ENCODE peak calls at places on chromosomes 16 and 17, in eight cellular contexts. One of them, this sample, is unnamed.

GRCh38 chr16:12901204-12901596 is 198 bp upstream of the SHISA9 start:
- DNase-seq in HL-60: no peak
- DNase-seq in endodermal cell: peak
- DNase-seq in AG04449: no peak
- DNase-seq in HCT116: no peak
- DNase-seq in hepatocyte: peak
- DNase-seq in heart right ventricle: no peak
- DNase-seq in dorsolateral prefrontal cortex: peak
- DNase-seq in this sample: no peak

GRCh38 chr17:72985882-72986720 is 106.4 kb downstream of the SLC39A11 start:
- DNase-seq in HL-60: peak
- DNase-seq in endodermal cell: peak
- DNase-seq in AG04449: no peak
- DNase-seq in HCT116: peak
- DNase-seq in hepatocyte: peak
- DNase-seq in heart right ventricle: peak
- DNase-seq in dorsolateral prefrontal cortex: peak
- DNase-seq in this sample: no peak

GRCh38 chr16:77786448-77786847 is 1.9 kb upstream of the VAT1L start:
- DNase-seq in HL-60: no peak
- DNase-seq in endodermal cell: no peak
- DNase-seq in AG04449: no peak
- DNase-seq in HCT116: no peak
- DNase-seq in hepatocyte: no peak
- DNase-seq in heart right ventricle: no peak
- DNase-seq in dorsolateral prefrontal cortex: no peak
- DNase-seq in this sample: no peak

GRCh38 chr16:81612351-81613170 is 166.5 kb upstream of the PLCG2 start:
- DNase-seq in HL-60: no peak
- DNase-seq in endodermal cell: peak
- DNase-seq in AG04449: no peak
- DNase-seq in HCT116: no peak
- DNase-seq in hepatocyte: no peak
- DNase-seq in heart right ventricle: peak
- DNase-seq in dorsolateral prefrontal cortex: no peak
- DNase-seq in this sample: no peak

GRCh38 chr17:17626151-17626805 is 34.8 kb upstream of the PEMT start:
- DNase-seq in HL-60: no peak
- DNase-seq in endodermal cell: peak
- DNase-seq in AG04449: no peak
- DNase-seq in HCT116: no peak
- DNase-seq in hepatocyte: no peak
- DNase-seq in heart right ventricle: no peak
- DNase-seq in dorsolateral prefrontal cortex: no peak
- DNase-seq in this sample: no peak

GRCh38 chr17:37791434-37791833 is 46.6 kb upstream of the HNF1B start:
- DNase-seq in HL-60: no peak
- DNase-seq in endodermal cell: peak
- DNase-seq in AG04449: no peak
- DNase-seq in HCT116: no peak
- DNase-seq in hepatocyte: peak
- DNase-seq in heart right ventricle: no peak
- DNase-seq in dorsolateral prefrontal cortex: no peak
- DNase-seq in this sample: peak

GRCh38 chr17:15257316-15257925 is 7.7 kb downstream of the PMP22 start:
- DNase-seq in HL-60: peak
- DNase-seq in endodermal cell: peak
- DNase-seq in AG04449: no peak
- DNase-seq in HCT116: peak
- DNase-seq in hepatocyte: peak
- DNase-seq in heart right ventricle: peak
- DNase-seq in dorsolateral prefrontal cortex: peak
- DNase-seq in this sample: no peak

GRCh38 chr17:65514082-65514481 is 47.4 kb downstream of the AXIN2 start:
- DNase-seq in HL-60: no peak
- DNase-seq in endodermal cell: peak
- DNase-seq in AG04449: peak
- DNase-seq in HCT116: no peak
- DNase-seq in hepatocyte: no peak
- DNase-seq in heart right ventricle: no peak
- DNase-seq in dorsolateral prefrontal cortex: no peak
- DNase-seq in this sample: no peak

GRCh38 chr16:11224096-11224893 is 31.7 kb downstream of the SOCS1 start:
- DNase-seq in HL-60: peak
- DNase-seq in endodermal cell: peak
- DNase-seq in AG04449: no peak
- DNase-seq in HCT116: no peak
- DNase-seq in hepatocyte: no peak
- DNase-seq in heart right ventricle: peak
- DNase-seq in dorsolateral prefrontal cortex: peak
- DNase-seq in this sample: no peak

GRCh38 chr16:16021020-16021419 is 71.6 kb downstream of the ABCC1 start:
- DNase-seq in HL-60: no peak
- DNase-seq in endodermal cell: no peak
- DNase-seq in AG04449: no peak
- DNase-seq in HCT116: no peak
- DNase-seq in hepatocyte: no peak
- DNase-seq in heart right ventricle: no peak
- DNase-seq in dorsolateral prefrontal cortex: no peak
- DNase-seq in this sample: no peak

GRCh38 chr17:82674656-82675475 is 23.6 kb downstream of the RAB40B start:
- DNase-seq in HL-60: no peak
- DNase-seq in endodermal cell: no peak
- DNase-seq in AG04449: no peak
- DNase-seq in HCT116: no peak
- DNase-seq in hepatocyte: no peak
- DNase-seq in heart right ventricle: no peak
- DNase-seq in dorsolateral prefrontal cortex: no peak
- DNase-seq in this sample: no peak

GRCh38 chr17:75388476-75389030 is 16.9 kb downstream of the GRB2 start:
- DNase-seq in HL-60: no peak
- DNase-seq in endodermal cell: peak
- DNase-seq in AG04449: no peak
- DNase-seq in HCT116: no peak
- DNase-seq in hepatocyte: no peak
- DNase-seq in heart right ventricle: no peak
- DNase-seq in dorsolateral prefrontal cortex: no peak
- DNase-seq in this sample: no peak

GRCh38 chr17:75384751-75385150 is 20.7 kb downstream of the GRB2 start:
- DNase-seq in HL-60: no peak
- DNase-seq in endodermal cell: peak
- DNase-seq in AG04449: no peak
- DNase-seq in HCT116: no peak
- DNase-seq in hepatocyte: no peak
- DNase-seq in heart right ventricle: no peak
- DNase-seq in dorsolateral prefrontal cortex: no peak
- DNase-seq in this sample: no peak

GRCh38 chr17:75383842-75384195 is 21.7 kb downstream of the GRB2 start:
- DNase-seq in HL-60: no peak
- DNase-seq in endodermal cell: peak
- DNase-seq in AG04449: no peak
- DNase-seq in HCT116: no peak
- DNase-seq in hepatocyte: no peak
- DNase-seq in heart right ventricle: no peak
- DNase-seq in dorsolateral prefrontal cortex: no peak
- DNase-seq in this sample: no peak

GRCh38 chr17:75390982-75391381 is 14.5 kb downstream of the GRB2 start:
- DNase-seq in HL-60: no peak
- DNase-seq in endodermal cell: no peak
- DNase-seq in AG04449: no peak
- DNase-seq in HCT116: no peak
- DNase-seq in hepatocyte: no peak
- DNase-seq in heart right ventricle: no peak
- DNase-seq in dorsolateral prefrontal cortex: no peak
- DNase-seq in this sample: no peak

DNA sequence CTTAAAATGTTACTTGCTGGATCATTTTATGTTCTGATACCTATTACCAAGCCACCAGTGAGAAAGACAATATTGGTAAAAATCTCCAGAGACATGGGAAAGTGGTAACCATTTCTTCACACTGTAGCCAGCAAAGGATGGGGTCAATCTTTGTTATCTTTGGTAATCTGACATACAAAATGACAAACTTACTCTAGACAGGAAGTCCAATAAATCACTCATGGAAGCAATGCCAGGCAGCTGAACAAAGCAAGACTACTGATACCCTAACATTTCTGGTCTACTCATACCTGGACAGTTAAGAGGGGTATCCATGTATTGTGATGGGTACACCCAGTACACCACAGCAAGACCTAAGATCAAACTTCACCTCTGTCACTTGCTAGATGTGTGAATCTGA is 19.0 kb downstream of the GRB2 start:
- DNase-seq in HL-60: no peak
- DNase-seq in endodermal cell: no peak
- DNase-seq in AG04449: no peak
- DNase-seq in HCT116: no peak
- DNase-seq in hepatocyte: no peak
- DNase-seq in heart right ventricle: no peak
- DNase-seq in dorsolateral prefrontal cortex: no peak
- DNase-seq in this sample: no peak
- H3K4me3 ChIP-seq in HL-60: no peak
- H3K4me3 ChIP-seq in endodermal cell: no peak
- H3K4me3 ChIP-seq in AG04449: no peak
- H3K4me3 ChIP-seq in HCT116: no peak
- H3K4me3 ChIP-seq in hepatocyte: no peak
- H3K4me3 ChIP-seq in heart right ventricle: no peak
- H3K4me3 ChIP-seq in dorsolateral prefrontal cortex: no peak
- H3K4me3 ChIP-seq in this sample: no peak

DNA sequence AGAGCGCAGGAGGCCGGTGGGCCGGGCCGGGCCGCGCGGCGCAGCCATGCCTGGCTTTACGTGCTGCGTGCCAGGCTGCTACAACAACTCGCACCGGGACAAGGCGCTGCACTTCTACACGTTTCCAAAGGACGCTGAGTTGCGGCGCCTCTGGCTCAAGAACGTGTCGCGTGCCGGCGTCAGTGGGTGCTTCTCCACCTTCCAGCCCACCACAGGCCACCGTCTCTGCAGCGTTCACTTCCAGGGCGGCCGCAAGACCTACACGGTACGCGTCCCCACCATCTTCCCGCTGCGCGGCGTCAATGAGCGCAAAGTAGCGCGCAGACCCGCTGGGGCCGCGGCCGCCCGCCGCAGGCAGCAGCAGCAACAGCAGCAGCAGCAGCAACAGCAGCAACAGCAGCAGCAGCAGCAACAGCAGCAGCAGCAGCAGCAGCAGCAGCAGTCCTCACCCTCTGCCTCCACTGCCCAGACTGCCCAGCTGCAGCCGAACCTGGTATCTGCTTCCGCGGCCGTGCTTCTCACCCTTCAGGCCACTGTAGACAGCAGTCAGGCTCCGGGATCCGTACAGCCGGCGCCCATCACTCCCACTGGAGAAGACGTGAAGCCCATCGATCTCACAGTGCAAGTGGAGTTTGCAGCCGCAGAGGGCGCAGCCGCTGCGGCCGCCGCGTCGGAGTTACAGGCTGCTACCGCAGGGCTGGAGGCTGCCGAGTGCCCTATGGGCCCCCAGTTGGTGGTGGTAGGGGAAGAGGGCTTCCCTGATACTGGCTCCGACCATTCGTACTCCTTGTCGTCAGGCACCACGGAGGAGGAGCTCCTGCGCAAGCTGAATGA is 606 bp downstream of the THAP11 start:
- DNase-seq in HL-60: peak
- DNase-seq in endodermal cell: peak
- DNase-seq in AG04449: no peak
- DNase-seq in HCT116: no peak
- DNase-seq in hepatocyte: peak
- DNase-seq in heart right ventricle: peak
- DNase-seq in dorsolateral prefrontal cortex: peak
- DNase-seq in this sample: no peak
- TF ChIP-seq CTCF in HL-60: peak
- TF ChIP-seq CTCF in endodermal cell: peak
- TF ChIP-seq CTCF in AG04449: peak
- TF ChIP-seq CTCF in HCT116: no peak
- TF ChIP-seq CTCF in hepatocyte: peak
- TF ChIP-seq CTCF in heart right ventricle: peak
- TF ChIP-seq CTCF in dorsolateral prefrontal cortex: no peak
- TF ChIP-seq CTCF in this sample: peak

DNA sequence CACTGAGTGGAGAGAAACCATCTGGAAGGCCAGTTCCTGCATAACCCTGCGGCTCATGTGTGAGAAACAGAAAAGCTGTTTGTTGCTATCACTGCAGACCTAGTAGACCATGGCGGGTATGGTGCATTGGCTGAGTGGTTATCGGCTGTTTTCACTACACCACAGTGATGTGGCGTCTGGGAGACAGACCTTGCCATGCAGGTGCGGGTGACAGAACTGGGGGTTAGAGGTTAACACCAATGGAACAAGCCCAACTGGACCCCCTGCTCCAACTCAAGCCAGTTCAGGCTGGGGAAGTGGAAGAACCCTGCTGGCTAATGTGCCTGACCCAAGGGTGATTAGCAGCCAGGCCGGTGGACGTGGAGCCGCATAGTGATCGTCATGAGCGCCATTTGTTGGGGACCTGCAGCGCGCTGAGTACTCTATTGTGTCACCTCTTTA is 91.9 kb downstream of the IRF8 start:
- DNase-seq in HL-60: no peak
- DNase-seq in endodermal cell: peak
- DNase-seq in AG04449: no peak
- DNase-seq in HCT116: no peak
- DNase-seq in hepatocyte: no peak
- DNase-seq in heart right ventricle: no peak
- DNase-seq in dorsolateral prefrontal cortex: no peak
- DNase-seq in this sample: no peak
- H3K4me3 ChIP-seq in HL-60: no peak
- H3K4me3 ChIP-seq in endodermal cell: no peak
- H3K4me3 ChIP-seq in AG04449: no peak
- H3K4me3 ChIP-seq in HCT116: no peak
- H3K4me3 ChIP-seq in hepatocyte: no peak
- H3K4me3 ChIP-seq in heart right ventricle: no peak
- H3K4me3 ChIP-seq in dorsolateral prefrontal cortex: no peak
- H3K4me3 ChIP-seq in this sample: no peak

GRCh38 chr17:34167359-34167758 is 87.7 kb upstream of the CCL2 start:
- DNase-seq in HL-60: no peak
- DNase-seq in endodermal cell: no peak
- DNase-seq in AG04449: no peak
- DNase-seq in HCT116: no peak
- DNase-seq in hepatocyte: no peak
- DNase-seq in heart right ventricle: no peak
- DNase-seq in dorsolateral prefrontal cortex: no peak
- DNase-seq in this sample: no peak

GRCh38 chr17:34163123-34163522 is 92.0 kb upstream of the CCL2 start:
- DNase-seq in HL-60: no peak
- DNase-seq in endodermal cell: peak
- DNase-seq in AG04449: no peak
- DNase-seq in HCT116: no peak
- DNase-seq in hepatocyte: no peak
- DNase-seq in heart right ventricle: no peak
- DNase-seq in dorsolateral prefrontal cortex: no peak
- DNase-seq in this sample: no peak

GRCh38 chr17:34166394-34166793 is 88.7 kb upstream of the CCL2 start:
- DNase-seq in HL-60: no peak
- DNase-seq in endodermal cell: peak
- DNase-seq in AG04449: no peak
- DNase-seq in HCT116: no peak
- DNase-seq in hepatocyte: no peak
- DNase-seq in heart right ventricle: no peak
- DNase-seq in dorsolateral prefrontal cortex: no peak
- DNase-seq in this sample: no peak

GRCh38 chr17:34161600-34161999 is 93.5 kb upstream of the CCL2 start:
- DNase-seq in HL-60: no peak
- DNase-seq in endodermal cell: peak
- DNase-seq in AG04449: no peak
- DNase-seq in HCT116: no peak
- DNase-seq in hepatocyte: no peak
- DNase-seq in heart right ventricle: no peak
- DNase-seq in dorsolateral prefrontal cortex: no peak
- DNase-seq in this sample: no peak

GRCh38 chr17:34163681-34164080 is 91.4 kb upstream of the CCL2 start:
- DNase-seq in HL-60: peak
- DNase-seq in endodermal cell: peak
- DNase-seq in AG04449: no peak
- DNase-seq in HCT116: no peak
- DNase-seq in hepatocyte: peak
- DNase-seq in heart right ventricle: no peak
- DNase-seq in dorsolateral prefrontal cortex: no peak
- DNase-seq in this sample: no peak
- TF ChIP-seq CTCF in HL-60: peak
- TF ChIP-seq CTCF in endodermal cell: peak
- TF ChIP-seq CTCF in AG04449: peak
- TF ChIP-seq CTCF in HCT116: peak
- TF ChIP-seq CTCF in hepatocyte: peak
- TF ChIP-seq CTCF in heart right ventricle: peak
- TF ChIP-seq CTCF in dorsolateral prefrontal cortex: peak
- TF ChIP-seq CTCF in this sample: peak